ENCODE peak calls at places on chromosomes 13 and 19, in six cellular contexts. A, U, Q, I, B and S are unnamed samples.

GRCh38 chr13:95956589-95957148 is 96.5 kb downstream of the UGGT2 start:
- DNase-seq in A (no peak), U (no peak), Q (no peak), I (no peak), B (no peak), S (no peak)

GRCh38 chr13:44423824-44424223 is 50.2 kb downstream of the SERP2 start:
- DNase-seq in A (no peak), U (no peak), Q (no peak), I (no peak), B (no peak), S (no peak)

GRCh38 chr13:78309497-78310180 is 293.7 kb downstream of the POU4F1 start:
- DNase-seq in A (no peak), U (no peak), Q (no peak), I (no peak), B (no peak), S (no peak)

GRCh38 chr13:109842521-109842920 is 56.1 kb upstream of the IRS2 start:
- DNase-seq in A (no peak), U (no peak), Q (no peak), I (no peak), B (no peak), S (no peak)

GRCh38 chr13:52845334-52845761 is 3.1 kb downstream of the PCDH8 start:
- DNase-seq in A (no peak), U (no peak), Q (no peak), I (peak; percentile 56), B (no peak), S (peak; percentile 9)

GRCh38 chr19:8363803-8364771 is at the start of gene ANGPTL4:
- DNase-seq in A (peak; percentile 91), U (peak; percentile 87), Q (peak; percentile 89), I (peak; percentile 68), B (peak; percentile 78), S (peak; percentile 86)

GRCh38 chr13:111202745-111203144 is 87.6 kb downstream of the ARHGEF7 start:
- DNase-seq in A (no peak), U (no peak), Q (no peak), I (no peak), B (peak; percentile 80), S (peak; percentile 54)

GRCh38 chr19:6287269-6287885 is 7.6 kb upstream of the MLLT1 start:
- DNase-seq in A (no peak), U (no peak), Q (no peak), I (no peak), B (no peak), S (no peak)

GRCh38 chr13:24563087-24563486 is 50.5 kb upstream of the PARP4 start:
- DNase-seq in A (no peak), U (no peak), Q (no peak), I (no peak), B (no peak), S (no peak)

GRCh38 chr13:110274687-110275086 is 32.3 kb downstream of the COL4A1 start:
- DNase-seq in A (no peak), U (no peak), Q (no peak), I (no peak), B (no peak), S (peak; percentile 12)

GRCh38 chr13:47036291-47037008 is 139.6 kb upstream of the HTR2A start:
- DNase-seq in A (no peak), U (no peak), Q (no peak), I (no peak), B (peak; percentile 25), S (no peak)

GRCh38 chr13:90055121-90055520 is 1292.4 kb upstream of the MIR17HG start:
- DNase-seq in A (no peak), U (no peak), Q (no peak), I (no peak), B (no peak), S (no peak)

GRCh38 chr19:1657632-1658445 is 5.4 kb upstream of the TCF3 start:
- DNase-seq in A (peak; percentile 18), U (no peak), Q (peak; percentile 87), I (no peak), B (no peak), S (no peak)

GRCh38 chr13:29594310-29594709 is 1.2 kb downstream of the SLC7A1 start:
- DNase-seq in A (peak; percentile 37), U (no peak), Q (peak; percentile 59), I (no peak), B (peak; percentile 67), S (no peak)

GRCh38 chr19:4295972-4296771 is 6.0 kb downstream of the TMIGD2 start:
- DNase-seq in A (no peak), U (no peak), Q (no peak), I (no peak), B (peak; percentile 32), S (peak; percentile 16)

GRCh38 chr13:99614465-99614885 is 113.2 kb downstream of the TM9SF2 start:
- DNase-seq in A (peak; percentile 72), U (no peak), Q (peak; percentile 64), I (peak; percentile 44), B (peak; percentile 65), S (peak; percentile 70)
- TF ChIP-seq CTCF in A (peak; percentile 34), U (no peak), Q (no peak), I (no peak), B (peak; percentile 39), S (peak; percentile 57)

DNA sequence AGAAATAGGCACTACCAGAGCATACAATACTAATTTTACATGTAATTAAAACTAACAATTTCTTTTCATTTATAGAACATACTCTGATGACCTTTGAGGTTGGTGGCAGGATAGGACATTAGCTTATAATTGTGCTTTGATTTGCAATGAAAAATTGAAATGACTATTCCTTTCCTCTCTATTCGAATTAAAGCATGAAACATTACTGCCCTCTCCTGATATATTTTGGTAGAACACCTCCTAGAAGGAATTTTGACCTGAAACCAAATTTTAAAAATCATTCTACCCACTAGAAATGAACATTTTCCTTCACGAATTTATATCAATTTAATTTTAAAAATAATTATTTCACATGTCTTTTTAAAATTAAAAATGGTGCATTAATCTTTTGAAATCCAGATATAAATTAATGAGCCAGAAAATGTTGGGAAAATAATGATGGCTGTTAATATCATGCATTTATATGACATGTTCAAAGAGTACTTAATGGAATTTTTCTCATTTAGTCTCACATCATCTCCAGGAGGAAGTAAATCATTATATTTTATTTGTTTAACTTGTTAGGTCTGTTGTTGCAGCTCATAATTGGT is 556.3 kb upstream of the ARGLU1 start:
- DNase-seq in A (no peak), U (no peak), Q (no peak), I (no peak), B (no peak), S (peak; percentile 14)
- TF ChIP-seq CTCF in A (peak; percentile 69), U (peak; percentile 49), Q (peak; percentile 28), I (peak; percentile 31), B (no peak), S (no peak)

GRCh38 chr19:38718747-38719543 is 25.3 kb downstream of the CAPN12 start:
- DNase-seq in A (no peak), U (peak; percentile 82), Q (peak; percentile 65), I (peak; percentile 67), B (no peak), S (no peak)
- TF ChIP-seq CTCF in A (peak; percentile 20), U (peak; percentile 24), Q (no peak), I (no peak), B (no peak), S (no peak)

GRCh38 chr13:113045214-113046007 is 60.2 kb upstream of the F7 start:
- DNase-seq in A (peak; percentile 19), U (no peak), Q (peak; percentile 15), I (no peak), B (no peak), S (no peak)
- TF ChIP-seq CTCF in A (no peak), U (no peak), Q (no peak), I (no peak), B (no peak), S (no peak)

DNA sequence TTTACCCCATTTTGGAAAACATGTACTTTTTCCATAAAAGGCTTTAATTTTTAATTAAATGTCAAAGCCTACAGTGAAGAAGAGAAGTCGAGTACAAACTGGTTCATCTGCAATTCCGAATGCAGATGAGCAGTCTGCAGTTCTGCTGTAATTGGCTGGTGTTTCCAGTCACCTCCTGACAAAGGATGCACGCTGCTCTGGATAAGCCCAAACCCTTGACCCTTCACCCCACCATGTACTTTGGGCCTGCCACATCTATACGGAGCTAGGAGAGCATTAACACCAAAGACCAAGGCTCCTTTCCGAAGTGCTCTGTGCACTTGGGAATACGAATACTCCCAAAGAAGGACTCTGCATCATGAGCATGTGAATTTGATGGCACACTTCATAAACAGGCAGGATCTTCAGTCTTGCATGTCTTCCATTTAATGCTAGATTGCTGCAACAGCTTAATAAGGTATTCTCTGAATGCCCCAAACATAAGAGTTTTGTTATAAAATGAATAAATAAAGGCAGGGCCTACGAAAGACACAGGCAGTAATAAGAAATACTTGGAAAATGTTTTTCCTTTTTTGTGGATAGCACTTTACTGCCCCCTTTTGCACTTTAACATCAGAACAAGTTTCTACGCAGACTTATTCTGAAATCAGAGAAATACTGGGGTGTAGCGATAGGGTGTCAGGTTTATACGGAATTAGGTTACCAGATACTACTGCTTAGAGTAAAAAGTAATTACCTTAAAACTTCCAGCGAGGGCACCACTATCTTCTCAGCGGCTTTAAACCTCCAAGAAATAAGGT is 15.1 kb downstream of the EFNB2 start:
- DNase-seq in A (no peak), U (no peak), Q (no peak), I (no peak), B (no peak), S (peak; percentile 29)
- TF ChIP-seq CTCF in A (no peak), U (peak; percentile 35), Q (no peak), I (no peak), B (no peak), S (peak; percentile 13)